ENCODE peak calls at places on chromosomes 4 and X, in ten cellular contexts. One of them, this sample, is unnamed. For H3K4me1, the result is how much of the 10 kb centered on the place peaks cover.

GRCh38 chr4:1356181-1356998 is 9.4 kb downstream of the UVSSA start:
- DNase-seq in uterus: peak
- DNase-seq in endodermal cell: peak
- DNase-seq in neuronal stem cell: peak
- DNase-seq in fibroblast of lung: peak
- DNase-seq in cardiac muscle cell: peak
- DNase-seq in GM23248: peak
- DNase-seq in effector memory CD4-positive, alpha-beta T cell: no peak
- DNase-seq in H9: peak
- DNase-seq in spleen: peak
- DNase-seq in this sample: peak

GRCh38 chr4:140185725-140186124 is 31.7 kb upstream of the MAML3 start:
- DNase-seq in spleen: no peak
- DNase-seq in GM23248: no peak
- DNase-seq in fibroblast of lung: no peak
- DNase-seq in neuronal stem cell: no peak
- DNase-seq in effector memory CD4-positive, alpha-beta T cell: no peak
- DNase-seq in H9: no peak
- DNase-seq in cardiac muscle cell: no peak
- DNase-seq in uterus: no peak
- DNase-seq in endodermal cell: no peak
- DNase-seq in this sample: no peak

GRCh38 chrX:133307637-133308485 is 89.7 kb upstream of the TFDP3 start:
- DNase-seq in endodermal cell: peak
- DNase-seq in fibroblast of lung: no peak
- DNase-seq in uterus: peak
- DNase-seq in H9: peak
- DNase-seq in neuronal stem cell: peak
- DNase-seq in spleen: no peak
- DNase-seq in GM23248: peak
- DNase-seq in effector memory CD4-positive, alpha-beta T cell: no peak
- DNase-seq in cardiac muscle cell: peak
- DNase-seq in this sample: peak

GRCh38 chrX:56281789-56282188 is 49.6 kb downstream of the KLF8 start:
- DNase-seq in GM23248: peak
- DNase-seq in uterus: no peak
- DNase-seq in spleen: no peak
- DNase-seq in cardiac muscle cell: peak
- DNase-seq in neuronal stem cell: no peak
- DNase-seq in fibroblast of lung: no peak
- DNase-seq in endodermal cell: no peak
- DNase-seq in H9: no peak
- DNase-seq in effector memory CD4-positive, alpha-beta T cell: no peak
- DNase-seq in this sample: peak

GRCh38 chr4:166501941-166502382 is 628.9 kb downstream of the TLL1 start:
- DNase-seq in GM23248: peak
- DNase-seq in H9: peak
- DNase-seq in neuronal stem cell: peak
- DNase-seq in spleen: no peak
- DNase-seq in fibroblast of lung: peak
- DNase-seq in effector memory CD4-positive, alpha-beta T cell: no peak
- DNase-seq in endodermal cell: peak
- DNase-seq in uterus: no peak
- DNase-seq in cardiac muscle cell: peak
- DNase-seq in this sample: peak

GRCh38 chr4:76779740-76780459 is 118.0 kb downstream of the SOWAHB start:
- DNase-seq in uterus: no peak
- DNase-seq in neuronal stem cell: no peak
- DNase-seq in H9: no peak
- DNase-seq in cardiac muscle cell: peak
- DNase-seq in endodermal cell: peak
- DNase-seq in fibroblast of lung: peak
- DNase-seq in GM23248: no peak
- DNase-seq in spleen: no peak
- DNase-seq in effector memory CD4-positive, alpha-beta T cell: no peak
- DNase-seq in this sample: no peak

GRCh38 chr4:82124365-82124764 is 249.4 kb downstream of the HNRNPD start:
- DNase-seq in uterus: no peak
- DNase-seq in H9: no peak
- DNase-seq in fibroblast of lung: no peak
- DNase-seq in spleen: no peak
- DNase-seq in neuronal stem cell: no peak
- DNase-seq in endodermal cell: no peak
- DNase-seq in effector memory CD4-positive, alpha-beta T cell: no peak
- DNase-seq in cardiac muscle cell: no peak
- DNase-seq in GM23248: no peak
- DNase-seq in this sample: no peak

GRCh38 chr4:152935661-152936445 is at the start of gene FHDC1:
- DNase-seq in endodermal cell: peak
- DNase-seq in cardiac muscle cell: no peak
- DNase-seq in neuronal stem cell: peak
- DNase-seq in H9: peak
- DNase-seq in GM23248: peak
- DNase-seq in uterus: no peak
- DNase-seq in effector memory CD4-positive, alpha-beta T cell: no peak
- DNase-seq in fibroblast of lung: peak
- DNase-seq in spleen: peak
- DNase-seq in this sample: peak

GRCh38 chrX:100591256-100592051 is 6.7 kb downstream of the TNMD start:
- DNase-seq in GM23248: no peak
- DNase-seq in cardiac muscle cell: no peak
- DNase-seq in uterus: no peak
- DNase-seq in H9: no peak
- DNase-seq in spleen: no peak
- DNase-seq in neuronal stem cell: no peak
- DNase-seq in fibroblast of lung: no peak
- DNase-seq in endodermal cell: no peak
- DNase-seq in effector memory CD4-positive, alpha-beta T cell: no peak
- DNase-seq in this sample: no peak

GRCh38 chr4:114811564-114812360 is 213.2 kb downstream of the UGT8 start:
- DNase-seq in cardiac muscle cell: no peak
- DNase-seq in GM23248: no peak
- DNase-seq in spleen: no peak
- DNase-seq in neuronal stem cell: no peak
- DNase-seq in fibroblast of lung: no peak
- DNase-seq in endodermal cell: no peak
- DNase-seq in uterus: no peak
- DNase-seq in effector memory CD4-positive, alpha-beta T cell: no peak
- DNase-seq in H9: no peak
- DNase-seq in this sample: no peak

GRCh38 chrX:130098202-130098552 is 12.1 kb downstream of the ELF4 start:
- DNase-seq in GM23248: no peak
- DNase-seq in endodermal cell: no peak
- DNase-seq in effector memory CD4-positive, alpha-beta T cell: no peak
- DNase-seq in neuronal stem cell: no peak
- DNase-seq in spleen: no peak
- DNase-seq in uterus: no peak
- DNase-seq in cardiac muscle cell: no peak
- DNase-seq in fibroblast of lung: no peak
- DNase-seq in H9: no peak
- DNase-seq in this sample: no peak

GRCh38 chrX:130095249-130095648 is 15.0 kb downstream of the ELF4 start:
- DNase-seq in cardiac muscle cell: no peak
- DNase-seq in fibroblast of lung: no peak
- DNase-seq in H9: no peak
- DNase-seq in uterus: no peak
- DNase-seq in endodermal cell: no peak
- DNase-seq in neuronal stem cell: no peak
- DNase-seq in spleen: no peak
- DNase-seq in effector memory CD4-positive, alpha-beta T cell: no peak
- DNase-seq in GM23248: no peak
- DNase-seq in this sample: no peak

GRCh38 chrX:130094712-130095111 is 15.6 kb downstream of the ELF4 start:
- DNase-seq in endodermal cell: no peak
- DNase-seq in fibroblast of lung: no peak
- DNase-seq in effector memory CD4-positive, alpha-beta T cell: no peak
- DNase-seq in uterus: no peak
- DNase-seq in spleen: no peak
- DNase-seq in GM23248: no peak
- DNase-seq in neuronal stem cell: no peak
- DNase-seq in H9: no peak
- DNase-seq in cardiac muscle cell: no peak
- DNase-seq in this sample: no peak

GRCh38 chrX:130100180-130100579 is 10.1 kb downstream of the ELF4 start:
- DNase-seq in neuronal stem cell: no peak
- DNase-seq in cardiac muscle cell: peak
- DNase-seq in GM23248: peak
- DNase-seq in effector memory CD4-positive, alpha-beta T cell: no peak
- DNase-seq in H9: no peak
- DNase-seq in fibroblast of lung: no peak
- DNase-seq in uterus: peak
- DNase-seq in spleen: no peak
- DNase-seq in endodermal cell: no peak
- DNase-seq in this sample: no peak

GRCh38 chrX:130097507-130098201 is 12.6 kb downstream of the ELF4 start:
- DNase-seq in cardiac muscle cell: no peak
- DNase-seq in spleen: peak
- DNase-seq in H9: no peak
- DNase-seq in endodermal cell: no peak
- DNase-seq in neuronal stem cell: no peak
- DNase-seq in fibroblast of lung: no peak
- DNase-seq in uterus: no peak
- DNase-seq in GM23248: no peak
- DNase-seq in effector memory CD4-positive, alpha-beta T cell: peak
- DNase-seq in this sample: no peak
- H3K4me1 ChIP-seq in cardiac muscle cell: under half
- H3K4me1 ChIP-seq in spleen: under half
- H3K4me1 ChIP-seq in H9: under half
- H3K4me1 ChIP-seq in endodermal cell: under half
- H3K4me1 ChIP-seq in neuronal stem cell: under half
- H3K4me1 ChIP-seq in fibroblast of lung: under half
- H3K4me1 ChIP-seq in uterus: under half
- H3K4me1 ChIP-seq in GM23248: under half
- H3K4me1 ChIP-seq in effector memory CD4-positive, alpha-beta T cell: half or more
- H3K4me1 ChIP-seq in this sample: under half

GRCh38 chrX:119941336-119941735 is 2.2 kb downstream of the NKAP start:
- DNase-seq in cardiac muscle cell: no peak
- DNase-seq in spleen: no peak
- DNase-seq in endodermal cell: no peak
- DNase-seq in neuronal stem cell: no peak
- DNase-seq in uterus: no peak
- DNase-seq in effector memory CD4-positive, alpha-beta T cell: no peak
- DNase-seq in GM23248: no peak
- DNase-seq in fibroblast of lung: no peak
- DNase-seq in H9: no peak
- DNase-seq in this sample: no peak
- H3K4me1 ChIP-seq in cardiac muscle cell: under half
- H3K4me1 ChIP-seq in spleen: under half
- H3K4me1 ChIP-seq in endodermal cell: under half
- H3K4me1 ChIP-seq in neuronal stem cell: under half
- H3K4me1 ChIP-seq in uterus: under half
- H3K4me1 ChIP-seq in effector memory CD4-positive, alpha-beta T cell: under half
- H3K4me1 ChIP-seq in GM23248: under half
- H3K4me1 ChIP-seq in fibroblast of lung: under half
- H3K4me1 ChIP-seq in H9: under half
- H3K4me1 ChIP-seq in this sample: under half

DNA sequence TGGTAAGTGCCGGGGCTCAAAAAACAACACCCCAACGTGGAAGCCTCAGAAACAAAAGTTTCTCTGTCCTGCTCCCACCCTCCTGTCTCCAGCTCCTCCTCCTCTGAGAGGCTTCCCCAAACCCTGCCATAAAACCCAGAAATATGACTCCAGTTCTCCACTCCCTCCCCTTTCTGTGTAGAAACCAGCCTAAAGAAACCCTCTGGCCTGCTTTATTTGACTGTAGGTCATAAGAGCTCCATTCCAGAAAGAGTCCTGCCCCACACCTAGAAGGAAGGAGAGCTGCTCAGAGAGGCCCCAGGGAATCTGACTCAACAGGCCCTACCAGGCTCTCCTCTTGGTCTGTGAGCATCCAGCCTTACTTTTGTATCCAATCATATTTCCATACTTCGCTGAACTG is 872 bp upstream of the S100P start:
- DNase-seq in effector memory CD4-positive, alpha-beta T cell: no peak
- DNase-seq in endodermal cell: no peak
- DNase-seq in H9: no peak
- DNase-seq in fibroblast of lung: no peak
- DNase-seq in neuronal stem cell: no peak
- DNase-seq in spleen: no peak
- DNase-seq in uterus: no peak
- DNase-seq in GM23248: peak
- DNase-seq in cardiac muscle cell: peak
- DNase-seq in this sample: no peak
- H3K4me1 ChIP-seq in effector memory CD4-positive, alpha-beta T cell: half or more
- H3K4me1 ChIP-seq in endodermal cell: under half
- H3K4me1 ChIP-seq in H9: under half
- H3K4me1 ChIP-seq in fibroblast of lung: under half
- H3K4me1 ChIP-seq in neuronal stem cell: under half
- H3K4me1 ChIP-seq in spleen: under half
- H3K4me1 ChIP-seq in uterus: under half
- H3K4me1 ChIP-seq in GM23248: under half
- H3K4me1 ChIP-seq in cardiac muscle cell: under half
- H3K4me1 ChIP-seq in this sample: under half

DNA sequence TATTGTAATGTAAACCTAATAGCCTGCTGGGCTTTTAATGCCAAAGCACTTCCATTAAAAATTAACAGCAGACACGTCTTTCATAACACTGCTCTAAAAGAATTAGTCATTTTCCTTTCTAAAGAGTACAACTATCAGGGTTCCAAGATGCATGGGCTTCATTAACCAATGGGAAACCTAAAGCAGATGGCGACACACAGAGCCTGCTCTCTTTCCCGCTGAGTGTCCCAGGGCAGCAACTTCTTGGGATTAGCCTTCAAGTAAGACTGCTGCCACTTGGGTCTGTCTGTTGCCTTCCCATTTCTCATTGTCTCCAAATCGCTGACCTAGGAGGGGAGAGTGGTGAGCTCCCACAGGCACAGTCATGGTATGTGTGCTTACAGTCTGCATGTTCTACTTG is 14.0 kb upstream of the PHKA2 start:
- DNase-seq in effector memory CD4-positive, alpha-beta T cell: no peak
- DNase-seq in cardiac muscle cell: peak
- DNase-seq in neuronal stem cell: no peak
- DNase-seq in spleen: no peak
- DNase-seq in GM23248: peak
- DNase-seq in H9: peak
- DNase-seq in fibroblast of lung: peak
- DNase-seq in uterus: no peak
- DNase-seq in endodermal cell: peak
- DNase-seq in this sample: peak
- H3K4me1 ChIP-seq in effector memory CD4-positive, alpha-beta T cell: under half
- H3K4me1 ChIP-seq in cardiac muscle cell: under half
- H3K4me1 ChIP-seq in neuronal stem cell: under half
- H3K4me1 ChIP-seq in spleen: under half
- H3K4me1 ChIP-seq in GM23248: under half
- H3K4me1 ChIP-seq in H9: under half
- H3K4me1 ChIP-seq in fibroblast of lung: under half
- H3K4me1 ChIP-seq in uterus: under half
- H3K4me1 ChIP-seq in endodermal cell: under half
- H3K4me1 ChIP-seq in this sample: under half

This sample was measured in GM23338.